ENCODE peak calls at places on chromosomes 3 and 15, in eight cellular contexts. Y is G401; V is GF-D8; S is left colon; Z is mucosa of descending colon; J is activated CD4-positive, alpha-beta T cell treated with anti-CD3 and anti-CD28 coated beads for 24 hours; N is ureter; C is HEK293T. X is an unnamed sample.
A peak's percentile ranks its signal among the peaks of the same experiment; 100 is the strongest.

GRCh38 chr15:31306426-31307269 is 20.0 kb upstream of the KLF13 start:
- DNase-seq in Y (peak; percentile 42), C (no peak), Z (peak; percentile 48), V (no peak), N (peak; percentile 35), S (no peak), J (no peak), X (no peak)

GRCh38 chr3:22263042-22263441 is 512.0 kb upstream of the ZNF385D start:
- DNase-seq in J (no peak), N (no peak), Z (no peak), V (no peak), C (no peak), Y (no peak), S (no peak), X (no peak)

GRCh38 chr3:138835177-138835757 is 539 bp upstream of the PIK3CB start:
- DNase-seq in V (no peak), J (no peak), Y (no peak), S (no peak), C (no peak), N (no peak), Z (no peak), X (no peak)

GRCh38 chr15:95988574-95988887 is 342.0 kb upstream of the NR2F2 start:
- DNase-seq in C (no peak), J (no peak), N (no peak), Y (no peak), V (no peak), Z (no peak), S (no peak), X (no peak)

GRCh38 chr3:14324224-14324944 is 78.0 kb upstream of the SLC6A6 start:
- DNase-seq in C (no peak), Z (no peak), S (no peak), Y (no peak), J (no peak), N (no peak), V (no peak), X (no peak)

GRCh38 chr3:18423401-18424212 is 1.5 kb downstream of the SATB1 start:
- DNase-seq in S (peak; percentile 47), N (no peak), Z (peak; percentile 50), J (no peak), C (peak; percentile 22), Y (peak; percentile 77), V (no peak), X (peak; percentile 74)

GRCh38 chr3:23740517-23741402 is 65.0 kb upstream of the UBE2E1 start:
- DNase-seq in N (no peak), S (peak; percentile 66), Y (no peak), V (no peak), C (no peak), J (no peak), Z (no peak), X (peak; percentile 30)

GRCh38 chr3:59268170-59268569 is 218.3 kb upstream of the CFAP20DC start:
- DNase-seq in S (no peak), J (no peak), Y (no peak), V (no peak), C (no peak), N (no peak), Z (no peak), X (no peak)

GRCh38 chr15:70014860-70015490 is 82.7 kb downstream of the TLE3 start:
- DNase-seq in S (peak; percentile 57), Y (no peak), N (no peak), V (no peak), Z (peak; percentile 80), C (no peak), J (no peak), X (peak; percentile 43)

GRCh38 chr3:134363381-134363755 is 10.9 kb downstream of the AMOTL2 start:
- DNase-seq in V (no peak), Z (no peak), J (no peak), N (no peak), C (no peak), Y (no peak), S (peak; percentile 25), X (no peak)

GRCh38 chr3:62246094-62246493 is 127.3 kb downstream of the FEZF2 start:
- DNase-seq in Z (no peak), V (no peak), J (no peak), N (no peak), Y (no peak), S (no peak), C (no peak), X (peak; percentile 75)